ENCODE peak calls at places on chromosomes 11 and 22, in ten cellular contexts. X, M, A, Z, E, H, G, C, N and D are unnamed samples.
A peak's percentile ranks its signal among the peaks of the same experiment; 100 is the strongest.

GRCh38 chr11:118448294-118448693 is 12.0 kb downstream of the KMT2A start:
- DNase-seq in X (no peak), M (no peak), A (no peak), Z (no peak), E (no peak), H (peak; percentile 33), G (no peak), C (no peak), N (no peak), D (no peak)

GRCh38 chr22:24588370-24588755 is 4.5 kb downstream of the LRRC75B start:
- DNase-seq in X (no peak), M (no peak), A (no peak), Z (no peak), E (no peak), H (peak; percentile 53), G (no peak), C (no peak), N (no peak), D (no peak)

GRCh38 chr22:20621162-20621561 is 113.8 kb downstream of the MED15 start:
- DNase-seq in X (no peak), M (no peak), A (no peak), Z (no peak), E (no peak), H (no peak), G (no peak), C (no peak), N (no peak), D (no peak)

GRCh38 chr11:15493921-15494630 is 379.4 kb downstream of the INSC start:
- DNase-seq in X (no peak), M (no peak), A (no peak), Z (no peak), E (no peak), H (peak; percentile 9), G (no peak), C (no peak), N (no peak), D (no peak)

GRCh38 chr11:9004310-9004945 is 627 bp upstream of the NRIP3 start:
- DNase-seq in X (peak; percentile 54), M (peak; percentile 74), A (no peak), Z (no peak), E (no peak), H (no peak), G (no peak), C (no peak), N (no peak), D (peak; percentile 31)

GRCh38 chr22:39932918-39933649 is 27.1 kb upstream of the TMA7B start:
- DNase-seq in X (peak; percentile 33), M (peak; percentile 90), A (peak; percentile 69), Z (peak; percentile 75), E (peak; percentile 44), H (no peak), G (peak; percentile 35), C (peak; percentile 71), N (peak; percentile 60), D (no peak)

GRCh38 chr22:35299217-35299716 is 427 bp upstream of the TOM1 start:
- DNase-seq in X (no peak), M (no peak), A (no peak), Z (no peak), E (peak; percentile 21), H (no peak), G (no peak), C (no peak), N (no peak), D (no peak)

GRCh38 chr11:117423046-117423575 is 95.5 kb downstream of the CEP164 start:
- DNase-seq in X (no peak), M (no peak), A (no peak), Z (no peak), E (no peak), H (no peak), G (no peak), C (no peak), N (no peak), D (no peak)

GRCh38 chr22:32531955-32532818 is 57.6 kb downstream of the FBXO7 start:
- DNase-seq in X (peak; percentile 52), M (peak; percentile 63), A (no peak), Z (peak; percentile 41), E (no peak), H (peak; percentile 84), G (no peak), C (peak; percentile 77), N (peak; percentile 58), D (peak; percentile 90)

GRCh38 chr11:111370902-111371578 is 8.0 kb downstream of the POU2AF1 start:
- DNase-seq in X (no peak), M (no peak), A (no peak), Z (no peak), E (no peak), H (no peak), G (no peak), C (no peak), N (no peak), D (no peak)

DNA sequence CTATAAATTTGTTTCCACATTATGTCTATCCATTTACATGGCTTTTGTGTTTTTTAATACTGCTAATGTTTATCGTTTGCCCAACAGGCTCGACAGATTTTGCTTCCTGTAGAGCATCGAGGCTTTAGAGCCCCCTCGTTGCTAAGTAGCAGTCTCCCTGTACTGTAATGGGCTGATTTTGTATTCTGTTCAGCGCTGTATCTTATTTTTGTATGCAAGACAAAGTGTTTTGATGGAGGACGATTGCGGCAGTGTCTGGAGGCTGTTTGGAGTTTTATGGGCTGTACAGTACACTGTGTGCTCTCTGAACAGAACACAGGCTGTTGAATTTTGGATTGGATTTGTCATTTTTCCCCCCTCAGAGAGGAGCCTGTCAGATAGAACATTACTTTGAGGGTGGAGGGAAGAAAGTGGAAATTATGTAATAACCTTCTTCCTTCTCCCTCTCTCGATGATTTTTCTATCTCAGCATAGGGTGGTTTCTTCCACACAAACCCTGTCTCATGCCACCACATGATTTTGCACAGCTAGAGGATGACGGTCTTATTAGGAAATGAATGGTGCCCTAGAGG is 104.4 kb downstream of the ZBTB16 start:
- DNase-seq in X (no peak), M (no peak), A (no peak), Z (no peak), E (no peak), H (no peak), G (no peak), C (no peak), N (no peak), D (peak; percentile 79)
- H3K4me1 ChIP-seq in X (peaks cover 43% of the 10 kb centered on the region), M (peaks cover 53% of the 10 kb centered on the region), A (peaks cover 77% of the 10 kb centered on the region), Z (peaks cover 1% of the 10 kb centered on the region), E (peaks cover 91% of the 10 kb centered on the region), H (peaks cover 66% of the 10 kb centered on the region), G (peaks cover 24% of the 10 kb centered on the region), C (peaks cover 8% of the 10 kb centered on the region), N (peaks cover 54% of the 10 kb centered on the region), D (peaks cover 89% of the 10 kb centered on the region)

DNA sequence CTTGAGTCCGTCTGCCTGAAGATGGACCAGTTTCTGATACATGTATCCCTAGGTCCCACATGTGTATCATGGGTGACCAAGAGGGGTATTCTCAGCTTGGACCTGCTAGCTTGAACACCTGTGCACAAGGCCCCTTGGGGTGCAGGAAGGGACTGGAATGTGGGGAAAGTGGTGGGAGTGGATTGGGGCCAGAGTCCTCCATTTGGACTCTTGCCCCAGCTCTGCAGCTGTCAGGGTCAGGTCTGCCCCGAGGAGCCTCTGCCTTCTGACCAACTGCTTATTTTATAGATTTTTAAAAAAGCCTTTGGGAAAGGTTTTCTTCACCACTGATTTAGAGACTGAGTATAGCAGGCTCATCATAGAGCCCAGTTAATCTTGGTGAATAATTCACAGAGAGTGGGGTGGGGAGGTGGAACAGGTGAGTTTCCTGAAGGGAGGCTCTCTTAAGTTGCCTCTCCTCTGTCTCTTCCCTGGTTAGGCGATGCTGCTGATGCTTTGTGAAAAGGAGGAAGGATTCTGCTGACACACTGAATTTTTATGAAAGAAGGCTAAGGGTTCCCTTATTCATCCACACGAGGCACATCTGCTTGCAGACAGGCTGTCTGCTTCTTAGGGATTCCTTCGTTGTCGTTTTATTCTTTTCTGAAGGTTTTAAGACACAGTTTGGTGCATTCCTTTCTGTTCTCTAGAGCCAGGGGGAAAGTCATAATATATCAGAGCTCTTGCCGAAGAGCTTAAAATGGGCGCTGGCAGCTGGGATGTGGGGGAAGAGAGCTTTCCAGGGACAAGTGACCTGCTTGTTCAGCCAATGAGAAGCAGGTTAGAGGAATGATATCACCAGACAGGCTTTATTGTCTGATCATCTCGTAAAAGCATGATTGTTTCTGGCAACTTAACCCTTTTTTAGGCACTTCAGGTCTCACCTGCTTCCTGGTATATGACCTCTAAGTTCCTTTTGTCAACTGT is 19.9 kb downstream of the TRIM44 start:
- DNase-seq in X (no peak), M (peak; percentile 41), A (no peak), Z (no peak), E (no peak), H (no peak), G (no peak), C (no peak), N (peak; percentile 52), D (no peak)
- H3K4me3 ChIP-seq in X (no peak overlapping the region), M (peak overlapping the region; percentile 4), A (no peak overlapping the region), Z (no peak overlapping the region), E (no peak overlapping the region), H (no peak overlapping the region), G (no peak overlapping the region), C (no peak overlapping the region), N (peak overlapping the region; percentile 18), D (peak overlapping the region; percentile 21)

GRCh38 chr11:45850446-45850845 is 3.2 kb downstream of the CRY2 start:
- DNase-seq in X (no peak), M (no peak), A (no peak), Z (no peak), E (no peak), H (no peak), G (no peak), C (no peak), N (no peak), D (no peak)

GRCh38 chr11:45846174-45846675 is 1.1 kb upstream of the CRY2 start:
- DNase-seq in X (no peak), M (no peak), A (no peak), Z (no peak), E (no peak), H (no peak), G (no peak), C (no peak), N (no peak), D (no peak)

GRCh38 chr11:45846974-45847907 is at the start of gene CRY2:
- DNase-seq in X (peak; percentile 100), M (peak; percentile 100), A (peak; percentile 97), Z (peak; percentile 86), E (peak; percentile 99), H (peak; percentile 97), G (peak; percentile 94), C (peak; percentile 99), N (peak; percentile 100), D (peak; percentile 99)

GRCh38 chr11:45847908-45848316 is 637 bp downstream of the CRY2 start:
- DNase-seq in X (peak; percentile 78), M (peak; percentile 71), A (no peak), Z (no peak), E (peak; percentile 39), H (peak; percentile 46), G (no peak), C (peak; percentile 64), N (peak; percentile 50), D (peak; percentile 47)

GRCh38 chr11:45848654-45849081 is 1.4 kb downstream of the CRY2 start:
- DNase-seq in X (no peak), M (no peak), A (no peak), Z (no peak), E (no peak), H (no peak), G (no peak), C (no peak), N (no peak), D (no peak)
- H3K4me1 ChIP-seq in X (peaks cover 31% of the 10 kb centered on the region), M (peaks cover 7% of the 10 kb centered on the region), A (peaks cover 38% of the 10 kb centered on the region), Z (peaks cover 6% of the 10 kb centered on the region), E (peaks cover 11% of the 10 kb centered on the region), H (peaks cover 5% of the 10 kb centered on the region), G (peaks cover 20% of the 10 kb centered on the region), C (peaks cover 14% of the 10 kb centered on the region), N (no peaks in the 10 kb centered on the region), D (peaks cover 62% of the 10 kb centered on the region)

DNA sequence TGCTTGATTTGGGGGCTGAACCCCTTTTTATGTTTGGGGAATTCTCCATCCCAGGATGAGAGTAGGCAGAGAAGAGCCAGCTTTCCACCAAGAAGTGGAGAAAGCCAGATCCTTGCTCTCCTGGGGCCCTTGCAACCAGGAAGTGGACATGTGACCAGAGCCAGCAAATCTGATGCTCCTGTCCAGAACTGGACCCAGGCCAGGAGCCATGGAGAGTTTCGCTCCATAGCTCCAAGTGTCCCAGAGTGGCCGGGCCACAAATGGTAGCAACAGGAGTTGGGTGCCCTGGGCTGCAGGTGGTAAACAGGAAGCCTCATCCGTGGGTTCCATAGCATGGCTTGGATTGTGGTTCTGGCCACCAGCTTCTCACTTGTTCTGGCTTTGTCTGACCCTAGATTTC is 93.9 kb upstream of the CD82 start:
- DNase-seq in X (no peak), M (no peak), A (no peak), Z (no peak), E (no peak), H (no peak), G (no peak), C (no peak), N (no peak), D (no peak)
- H3K4me3 ChIP-seq in X (no peak overlapping the region), M (no peak overlapping the region), A (no peak overlapping the region), Z (no peak overlapping the region), E (no peak overlapping the region), H (no peak overlapping the region), G (no peak overlapping the region), C (no peak overlapping the region), N (no peak overlapping the region), D (no peak overlapping the region)